ENCODE peak calls at places on chromosome 3, in nine cellular contexts. N is substantia nigra; K is nephron progenitor cell; J is ureter; B is cardiac muscle cell; V is retina; L is bronchial epithelial cell; A is activated T-helper 1 cell treated with anti-CD3 and anti-CD28 coated beads, Interleukin-2, amount 50 U/mL, for 16 hours; C is neural crest cell. I is an unnamed sample.

GRCh38 chr3:2452249-2452648 is 353.6 kb downstream of the CNTN4 start:
- DNase-seq in V (peak; percentile 33), K (no peak), A (no peak), J (no peak), N (no peak), B (no peak), L (no peak), C (no peak), I (no peak)

GRCh38 chr3:82940124-82940523 is 1178.7 kb upstream of the GBE1 start:
- DNase-seq in V (no peak), A (no peak), B (no peak), J (no peak), N (no peak), C (no peak), L (no peak), K (no peak), I (no peak)

GRCh38 chr3:85360742-85361387 is 402.1 kb downstream of the CADM2 start:
- DNase-seq in C (peak; percentile 36), L (peak; percentile 60), N (peak; percentile 29), K (peak; percentile 64), V (peak; percentile 34), B (peak; percentile 69), J (peak; percentile 47), A (no peak), I (peak; percentile 90)

GRCh38 chr3:108146139-108146538 is 55.3 kb upstream of the CD47 start:
- DNase-seq in V (no peak), C (no peak), N (no peak), B (no peak), L (no peak), A (no peak), K (no peak), J (no peak), I (no peak)

GRCh38 chr3:82353281-82354171 is 592.1 kb upstream of the GBE1 start:
- DNase-seq in C (no peak), J (no peak), K (no peak), B (no peak), L (no peak), A (no peak), V (no peak), N (no peak), I (peak; percentile 33)

GRCh38 chr3:67901681-67902080 is 247.3 kb upstream of the SUCLG2 start:
- DNase-seq in N (no peak), B (no peak), A (no peak), V (no peak), L (no peak), K (no peak), J (no peak), C (no peak), I (no peak)

GRCh38 chr3:197338586-197338985 is 40.2 kb upstream of the DLG1 start:
- DNase-seq in N (no peak), B (no peak), A (no peak), C (no peak), V (no peak), J (no peak), L (no peak), K (no peak), I (no peak)

GRCh38 chr3:54857343-54857742 is 70.5 kb downstream of the LRTM1 start:
- DNase-seq in J (no peak), A (no peak), V (no peak), L (peak; percentile 72), C (no peak), N (no peak), B (no peak), K (no peak), I (no peak)

I was measured in G401.